ENCODE peak calls at places on chromosomes 16 and 17, in seven cellular contexts. One of them, this sample, is unnamed.

GRCh38 chr16:47715442-47716054 is 254.4 kb downstream of the PHKB start:
- DNase-seq in endothelial cell of umbilical vein: no peak
- DNase-seq in hepatocyte: no peak
- DNase-seq in neuronal stem cell: no peak
- DNase-seq in H9: no peak
- DNase-seq in PC-3: no peak
- DNase-seq in A549: no peak
- DNase-seq in this sample: peak; percentile 71

GRCh38 chr17:45101883-45102811 is 30.2 kb downstream of the PLCD3 start:
- DNase-seq in A549: no peak
- DNase-seq in PC-3: no peak
- DNase-seq in H9: peak; percentile 20
- DNase-seq in neuronal stem cell: no peak
- DNase-seq in endothelial cell of umbilical vein: no peak
- DNase-seq in hepatocyte: peak; percentile 69
- DNase-seq in this sample: no peak

GRCh38 chr17:60615108-60615507 is 15.1 kb downstream of the PPM1D start:
- DNase-seq in neuronal stem cell: no peak
- DNase-seq in endothelial cell of umbilical vein: no peak
- DNase-seq in A549: no peak
- DNase-seq in hepatocyte: no peak
- DNase-seq in H9: no peak
- DNase-seq in PC-3: no peak
- DNase-seq in this sample: no peak

GRCh38 chr17:41919165-41919817 is 540 bp upstream of the ACLY start:
- DNase-seq in neuronal stem cell: no peak
- DNase-seq in hepatocyte: peak; percentile 76
- DNase-seq in PC-3: peak; percentile 61
- DNase-seq in endothelial cell of umbilical vein: no peak
- DNase-seq in A549: peak; percentile 86
- DNase-seq in H9: peak; percentile 92
- DNase-seq in this sample: no peak

GRCh38 chr17:11901901-11902300 is 95.4 kb downstream of the ZNF18 start:
- DNase-seq in PC-3: no peak
- DNase-seq in neuronal stem cell: no peak
- DNase-seq in H9: no peak
- DNase-seq in A549: no peak
- DNase-seq in endothelial cell of umbilical vein: no peak
- DNase-seq in hepatocyte: no peak
- DNase-seq in this sample: no peak

GRCh38 chr17:80169784-80170500 is at the start of gene CARD14:
- DNase-seq in hepatocyte: peak; percentile 33
- DNase-seq in endothelial cell of umbilical vein: no peak
- DNase-seq in A549: no peak
- DNase-seq in H9: peak; percentile 28
- DNase-seq in PC-3: peak; percentile 91
- DNase-seq in neuronal stem cell: no peak
- DNase-seq in this sample: no peak

GRCh38 chr16:2285731-2286191 is 17.8 kb upstream of the RNPS1 start:
- DNase-seq in H9: no peak
- DNase-seq in hepatocyte: no peak
- DNase-seq in A549: no peak
- DNase-seq in PC-3: no peak
- DNase-seq in endothelial cell of umbilical vein: no peak
- DNase-seq in neuronal stem cell: no peak
- DNase-seq in this sample: no peak

GRCh38 chr16:57297856-57298255 is 13.4 kb upstream of the PLLP start:
- DNase-seq in A549: no peak
- DNase-seq in H9: peak; percentile 47
- DNase-seq in endothelial cell of umbilical vein: no peak
- DNase-seq in hepatocyte: no peak
- DNase-seq in neuronal stem cell: no peak
- DNase-seq in PC-3: no peak
- DNase-seq in this sample: no peak

GRCh38 chr17:27495460-27495859 is 39.2 kb downstream of the KSR1 start:
- DNase-seq in hepatocyte: no peak
- DNase-seq in PC-3: no peak
- DNase-seq in endothelial cell of umbilical vein: no peak
- DNase-seq in H9: no peak
- DNase-seq in A549: no peak
- DNase-seq in neuronal stem cell: no peak
- DNase-seq in this sample: no peak

GRCh38 chr16:48330847-48331204 is 54.4 kb downstream of the SIAH1 start:
- DNase-seq in neuronal stem cell: no peak
- DNase-seq in H9: no peak
- DNase-seq in A549: no peak
- DNase-seq in hepatocyte: no peak
- DNase-seq in PC-3: no peak
- DNase-seq in endothelial cell of umbilical vein: no peak
- DNase-seq in this sample: no peak

GRCh38 chr16:49592507-49593422 is 219.2 kb downstream of the C16orf78 start:
- DNase-seq in neuronal stem cell: peak; percentile 56
- DNase-seq in hepatocyte: peak; percentile 41
- DNase-seq in H9: peak; percentile 72
- DNase-seq in A549: peak; percentile 69
- DNase-seq in endothelial cell of umbilical vein: peak; percentile 33
- DNase-seq in PC-3: peak; percentile 17
- DNase-seq in this sample: peak; percentile 4

GRCh38 chr17:48735057-48735341 is 6.4 kb upstream of the HOXB13 start:
- DNase-seq in PC-3: peak; percentile 70
- DNase-seq in hepatocyte: no peak
- DNase-seq in neuronal stem cell: no peak
- DNase-seq in endothelial cell of umbilical vein: no peak
- DNase-seq in A549: no peak
- DNase-seq in H9: no peak
- DNase-seq in this sample: no peak

GRCh38 chr16:83517398-83517797 is 290.4 kb upstream of the HSBP1 start:
- DNase-seq in hepatocyte: no peak
- DNase-seq in A549: no peak
- DNase-seq in H9: no peak
- DNase-seq in endothelial cell of umbilical vein: no peak
- DNase-seq in neuronal stem cell: no peak
- DNase-seq in PC-3: no peak
- DNase-seq in this sample: no peak

GRCh38 chr16:1557576-1557975 is 24.1 kb downstream of the TMEM204 start:
- DNase-seq in hepatocyte: no peak
- DNase-seq in H9: no peak
- DNase-seq in A549: no peak
- DNase-seq in neuronal stem cell: no peak
- DNase-seq in PC-3: no peak
- DNase-seq in endothelial cell of umbilical vein: no peak
- DNase-seq in this sample: no peak

GRCh38 chr17:18028684-18029540 is 10.1 kb downstream of the ATPAF2 start:
- DNase-seq in neuronal stem cell: no peak
- DNase-seq in hepatocyte: no peak
- DNase-seq in PC-3: no peak
- DNase-seq in endothelial cell of umbilical vein: no peak
- DNase-seq in H9: no peak
- DNase-seq in A549: no peak
- DNase-seq in this sample: no peak

GRCh38 chr17:4509402-4509801 is 10.7 kb downstream of the SPNS2 start:
- DNase-seq in PC-3: no peak
- DNase-seq in A549: no peak
- DNase-seq in H9: no peak
- DNase-seq in hepatocyte: no peak
- DNase-seq in endothelial cell of umbilical vein: no peak
- DNase-seq in neuronal stem cell: no peak
- DNase-seq in this sample: no peak

GRCh38 chr17:63790057-63790456 is 16.1 kb downstream of the DDX42 start:
- DNase-seq in H9: no peak
- DNase-seq in A549: no peak
- DNase-seq in endothelial cell of umbilical vein: no peak
- DNase-seq in PC-3: no peak
- DNase-seq in hepatocyte: no peak
- DNase-seq in neuronal stem cell: no peak
- DNase-seq in this sample: no peak

GRCh38 chr17:75652934-75653549 is 13.9 kb downstream of the RECQL5 start:
- DNase-seq in PC-3: peak; percentile 55
- DNase-seq in hepatocyte: peak; percentile 67
- DNase-seq in A549: peak; percentile 60
- DNase-seq in H9: peak; percentile 83
- DNase-seq in endothelial cell of umbilical vein: peak; percentile 56
- DNase-seq in neuronal stem cell: peak; percentile 52
- DNase-seq in this sample: peak; percentile 12

GRCh38 chr17:512926-513325 is 160.3 kb upstream of the RPH3AL start:
- DNase-seq in PC-3: no peak
- DNase-seq in neuronal stem cell: no peak
- DNase-seq in A549: no peak
- DNase-seq in endothelial cell of umbilical vein: peak; percentile 31
- DNase-seq in H9: no peak
- DNase-seq in hepatocyte: no peak
- DNase-seq in this sample: no peak

GRCh38 chr17:8109669-8110455 is 8.5 kb downstream of the ALOXE3 start:
- DNase-seq in A549: peak; percentile 75
- DNase-seq in neuronal stem cell: peak; percentile 44
- DNase-seq in endothelial cell of umbilical vein: peak; percentile 28
- DNase-seq in PC-3: peak; percentile 56
- DNase-seq in H9: peak; percentile 92
- DNase-seq in hepatocyte: peak; percentile 90
- DNase-seq in this sample: no peak

GRCh38 chr16:53429221-53429943 is 4.9 kb upstream of the RBL2 start:
- DNase-seq in H9: no peak
- DNase-seq in PC-3: peak; percentile 55
- DNase-seq in endothelial cell of umbilical vein: peak; percentile 10
- DNase-seq in A549: no peak
- DNase-seq in hepatocyte: peak; percentile 48
- DNase-seq in neuronal stem cell: no peak
- DNase-seq in this sample: peak; percentile 50

DNA sequence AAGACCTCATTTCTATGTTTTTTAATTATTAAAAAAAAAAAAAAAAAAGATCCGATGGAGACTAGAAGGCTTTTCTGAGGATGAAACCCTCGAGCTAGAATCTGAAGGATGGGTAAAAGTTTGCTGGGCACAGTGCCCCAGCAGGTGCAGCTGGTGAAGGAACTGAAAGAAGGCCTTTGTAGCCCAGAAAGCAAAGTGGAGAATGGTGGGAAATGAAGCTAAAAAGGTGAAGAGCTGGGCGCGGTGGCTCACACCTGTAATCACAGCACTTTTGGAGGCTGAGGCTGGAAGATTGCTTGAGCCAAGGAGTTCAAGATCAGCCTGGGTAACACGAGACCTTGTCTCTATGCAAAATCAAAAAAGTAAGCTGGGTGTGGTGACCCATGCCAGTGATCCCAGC is 50.3 kb upstream of the SEC14L1 start:
- DNase-seq in hepatocyte: no peak
- DNase-seq in A549: no peak
- DNase-seq in PC-3: no peak
- DNase-seq in endothelial cell of umbilical vein: no peak
- DNase-seq in neuronal stem cell: no peak
- DNase-seq in H9: no peak
- DNase-seq in this sample: no peak
- H3K4me2 ChIP-seq in hepatocyte: no peak overlapping the region
- H3K4me2 ChIP-seq in A549: peak overlapping the region; percentile 73
- H3K4me2 ChIP-seq in PC-3: peak overlapping the region; percentile 85
- H3K4me2 ChIP-seq in endothelial cell of umbilical vein: peak overlapping the region; percentile 85
- H3K4me2 ChIP-seq in neuronal stem cell: no peak overlapping the region
- H3K4me2 ChIP-seq in H9: no peak overlapping the region
- H3K4me2 ChIP-seq in this sample: no peak overlapping the region

GRCh38 chr17:32494621-32495346 is 8.0 kb downstream of the CDK5R1 start:
- DNase-seq in A549: no peak
- DNase-seq in endothelial cell of umbilical vein: no peak
- DNase-seq in hepatocyte: no peak
- DNase-seq in PC-3: no peak
- DNase-seq in neuronal stem cell: no peak
- DNase-seq in H9: no peak
- DNase-seq in this sample: no peak
- H3K4me2 ChIP-seq in A549: no peak overlapping the region
- H3K4me2 ChIP-seq in endothelial cell of umbilical vein: no peak overlapping the region
- H3K4me2 ChIP-seq in hepatocyte: no peak overlapping the region
- H3K4me2 ChIP-seq in PC-3: no peak overlapping the region
- H3K4me2 ChIP-seq in neuronal stem cell: no peak overlapping the region
- H3K4me2 ChIP-seq in H9: no peak overlapping the region
- H3K4me2 ChIP-seq in this sample: peak overlapping the region; percentile 70

DNA sequence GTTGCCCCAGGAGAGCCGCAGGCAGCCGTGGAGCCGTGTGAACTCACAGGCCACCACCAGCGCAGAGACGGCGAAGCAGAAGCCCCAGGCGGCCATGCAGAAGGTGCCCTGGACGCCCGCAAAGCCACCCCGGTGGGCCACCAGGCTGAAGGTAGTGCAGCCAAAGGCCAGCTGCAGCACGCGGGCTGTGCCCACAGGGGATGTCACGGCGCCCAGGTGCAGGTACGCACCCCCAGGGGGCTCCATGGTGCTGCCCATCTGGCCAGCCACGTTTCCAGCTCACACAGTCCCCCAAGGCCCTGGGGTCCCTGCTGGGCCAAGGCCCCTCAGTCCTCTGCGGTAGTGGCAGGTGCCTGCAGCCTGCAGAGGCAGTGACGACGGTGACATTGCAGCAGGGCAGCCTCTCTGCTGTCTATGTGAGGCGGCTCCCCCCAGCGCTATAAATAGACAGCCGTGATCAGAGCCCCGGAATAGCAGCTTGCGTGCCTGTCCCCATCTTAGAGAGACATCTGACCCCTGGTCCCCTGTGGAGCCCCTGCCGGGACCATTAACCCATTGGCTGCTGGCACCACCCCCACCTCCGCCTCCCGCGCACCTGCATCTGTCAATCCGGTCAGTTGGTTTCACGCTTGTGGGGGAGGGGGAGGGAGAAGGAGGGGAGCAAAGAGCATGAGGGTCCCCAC is 4.5 kb upstream of the PYCR1 start:
- DNase-seq in A549: no peak
- DNase-seq in H9: peak; percentile 66
- DNase-seq in neuronal stem cell: no peak
- DNase-seq in hepatocyte: no peak
- DNase-seq in endothelial cell of umbilical vein: no peak
- DNase-seq in PC-3: no peak
- DNase-seq in this sample: no peak
- H3K4me2 ChIP-seq in A549: no peak overlapping the region
- H3K4me2 ChIP-seq in H9: peak overlapping the region; percentile 17
- H3K4me2 ChIP-seq in neuronal stem cell: peak overlapping the region; percentile 45
- H3K4me2 ChIP-seq in hepatocyte: no peak overlapping the region
- H3K4me2 ChIP-seq in endothelial cell of umbilical vein: no peak overlapping the region
- H3K4me2 ChIP-seq in PC-3: no peak overlapping the region
- H3K4me2 ChIP-seq in this sample: no peak overlapping the region

GRCh38 chr16:70483426-70483825 is 29.0 kb downstream of the FCSK start:
- DNase-seq in PC-3: no peak
- DNase-seq in hepatocyte: no peak
- DNase-seq in endothelial cell of umbilical vein: no peak
- DNase-seq in H9: no peak
- DNase-seq in A549: no peak
- DNase-seq in neuronal stem cell: no peak
- DNase-seq in this sample: no peak

GRCh38 chr16:70482624-70483023 is 28.2 kb downstream of the FCSK start:
- DNase-seq in endothelial cell of umbilical vein: no peak
- DNase-seq in hepatocyte: no peak
- DNase-seq in neuronal stem cell: no peak
- DNase-seq in H9: no peak
- DNase-seq in PC-3: peak; percentile 17
- DNase-seq in A549: no peak
- DNase-seq in this sample: no peak

GRCh38 chr16:70481929-70482536 is 27.6 kb downstream of the FCSK start:
- DNase-seq in neuronal stem cell: no peak
- DNase-seq in PC-3: peak; percentile 70
- DNase-seq in A549: no peak
- DNase-seq in hepatocyte: no peak
- DNase-seq in H9: no peak
- DNase-seq in endothelial cell of umbilical vein: no peak
- DNase-seq in this sample: peak; percentile 42

GRCh38 chr16:70480127-70481105 is 26.0 kb downstream of the FCSK start:
- DNase-seq in PC-3: no peak
- DNase-seq in hepatocyte: no peak
- DNase-seq in endothelial cell of umbilical vein: no peak
- DNase-seq in A549: no peak
- DNase-seq in H9: no peak
- DNase-seq in neuronal stem cell: no peak
- DNase-seq in this sample: no peak

GRCh38 chr16:70484867-70485266 is 30.5 kb downstream of the FCSK start:
- DNase-seq in endothelial cell of umbilical vein: no peak
- DNase-seq in hepatocyte: no peak
- DNase-seq in PC-3: no peak
- DNase-seq in A549: no peak
- DNase-seq in neuronal stem cell: no peak
- DNase-seq in H9: no peak
- DNase-seq in this sample: no peak
- H3K4me2 ChIP-seq in endothelial cell of umbilical vein: no peak overlapping the region
- H3K4me2 ChIP-seq in hepatocyte: no peak overlapping the region
- H3K4me2 ChIP-seq in PC-3: no peak overlapping the region
- H3K4me2 ChIP-seq in A549: no peak overlapping the region
- H3K4me2 ChIP-seq in neuronal stem cell: no peak overlapping the region
- H3K4me2 ChIP-seq in H9: no peak overlapping the region
- H3K4me2 ChIP-seq in this sample: no peak overlapping the region